ENCODE peak calls at places on chromosomes 1 and 21, in five cellular contexts. R is suprapubic skin; P is fibroblast of pulmonary artery; H is fibroblast of the aortic adventitia; J is CD8-positive, alpha-beta T cell. B is an unnamed sample.

GRCh38 chr1:19344372-19344810 is 32.3 kb downstream of the SLC66A1 start:
- DNase-seq in P (peak), H (peak), R (no peak), J (peak), B (peak)

GRCh38 chr1:193537266-193538003 is 351.0 kb upstream of the B3GALT2 start:
- DNase-seq in H (no peak), J (no peak), R (no peak), P (no peak), B (no peak)

GRCh38 chr1:19239876-19240275 is 11.4 kb downstream of the EMC1 start:
- DNase-seq in R (no peak), H (no peak), J (no peak), P (no peak), B (no peak)

GRCh38 chr1:10915594-10915993 is 96.9 kb upstream of the TARDBP start:
- DNase-seq in H (no peak), P (no peak), R (no peak), J (no peak), B (no peak)

GRCh38 chr1:109769335-109770078 is 5.8 kb upstream of the EPS8L3 start:
- DNase-seq in R (peak), P (peak), H (peak), J (no peak), B (peak)

GRCh38 chr1:55257958-55258357 is 42.8 kb upstream of the USP24 start:
- DNase-seq in P (no peak), J (peak), R (no peak), H (no peak), B (peak)

GRCh38 chr1:153699116-153699515 is 20.6 kb downstream of the NPR1 start:
- DNase-seq in R (no peak), P (peak), J (no peak), H (peak), B (no peak)

GRCh38 chr1:168920456-168921094 is 185.9 kb upstream of the ATP1B1 start:
- DNase-seq in P (peak), J (no peak), R (no peak), H (peak), B (peak)

GRCh38 chr1:204924013-204924759 is 53.5 kb downstream of the NFASC start:
- DNase-seq in H (no peak), P (no peak), J (no peak), R (no peak), B (peak)

GRCh38 chr1:85578321-85579295 is 2.0 kb upstream of the CCN1 start:
- DNase-seq in P (peak), H (peak), J (no peak), R (no peak), B (peak)

GRCh38 chr1:208598021-208598420 is 353.8 kb upstream of the PLXNA2 start:
- DNase-seq in P (no peak), H (no peak), J (no peak), R (no peak), B (no peak)

GRCh38 chr21:37413553-37414291 is 47.1 kb downstream of the DYRK1A start:
- DNase-seq in R (no peak), H (no peak), P (no peak), J (no peak), B (no peak)

GRCh38 chr1:185045793-185046441 is 559 bp downstream of the RNF2 start:
- DNase-seq in J (no peak), H (peak), R (no peak), P (peak), B (peak)

DNA sequence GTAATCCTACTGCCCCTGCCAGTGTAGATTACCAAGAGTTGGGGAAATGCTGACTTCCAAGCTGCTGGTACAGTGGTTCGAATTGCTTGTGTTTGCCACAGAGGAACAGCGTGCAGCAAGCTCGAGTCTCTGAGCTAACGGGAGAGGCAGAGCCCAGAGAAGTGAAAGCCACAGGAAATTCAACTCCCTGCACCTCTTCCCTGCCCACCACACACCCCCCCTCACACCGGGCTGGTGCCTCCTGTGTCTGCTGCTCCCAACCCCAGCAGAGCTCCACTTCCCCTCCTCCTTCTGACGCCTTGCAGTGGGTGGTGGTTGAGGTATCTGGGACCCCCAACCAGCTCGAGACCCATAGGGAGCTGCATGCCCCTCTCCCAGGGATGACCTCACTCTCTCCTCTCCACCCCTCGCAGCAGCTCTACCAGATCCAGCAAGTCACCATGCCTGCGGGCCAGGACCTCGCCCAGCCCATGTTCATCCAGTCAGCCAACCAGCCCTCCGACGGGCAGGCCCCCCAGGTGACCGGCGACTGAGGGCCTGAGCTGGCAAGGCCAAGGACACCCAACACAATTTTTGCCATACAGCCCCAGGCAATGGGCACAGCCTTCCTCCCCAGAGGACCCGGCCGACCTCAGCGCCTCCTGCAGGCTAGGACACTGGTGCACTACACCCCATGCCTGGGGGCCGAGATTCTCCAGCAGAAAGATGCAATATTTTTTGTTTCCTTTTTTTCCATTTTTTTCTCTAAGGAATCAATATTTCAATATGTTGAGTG is 13.1 kb upstream of the KCNQ4 start:
- DNase-seq in J (no peak), H (no peak), R (no peak), P (no peak), B (no peak)
- TF ChIP-seq CTCF in J (no peak), H (no peak), R (no peak), P (peak), B (peak)

GRCh38 chr1:21268281-21269239 is 21.7 kb downstream of the ECE1 start:
- DNase-seq in P (no peak), J (no peak), H (no peak), R (no peak), B (no peak)
- H3K4me3 ChIP-seq in P (no peak), J (no peak), H (no peak), R (no peak), B (no peak)

GRCh38 chr1:47551971-47552528 is 114.2 kb downstream of the FOXD2 start:
- DNase-seq in J (no peak), P (no peak), R (no peak), H (no peak), B (no peak)
- TF ChIP-seq CTCF in J (no peak), P (no peak), R (no peak), H (no peak), B (no peak)

DNA sequence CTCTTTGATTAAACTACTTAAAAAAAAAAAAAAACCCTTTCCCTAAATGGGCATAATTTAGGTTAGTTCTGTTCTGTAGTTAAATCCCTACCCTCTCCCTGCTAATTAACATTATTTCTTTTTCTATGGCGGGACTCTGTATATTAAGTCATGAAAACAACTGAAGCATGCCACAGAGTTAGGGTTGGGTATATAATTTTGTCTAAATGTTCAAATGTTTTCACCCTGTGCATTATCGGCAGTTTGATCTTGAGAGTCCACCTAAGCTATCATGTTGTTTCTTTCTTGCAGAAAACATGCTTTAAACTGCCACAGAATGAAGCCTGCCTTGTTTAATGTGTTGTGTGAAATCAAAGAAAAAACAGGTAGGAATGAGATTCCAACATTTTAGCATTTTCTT is 4.0 kb downstream of the PBX1 start:
- DNase-seq in P (no peak), R (no peak), J (no peak), H (no peak), B (no peak)
- H3K4me3 ChIP-seq in P (peak), R (peak), J (no peak), H (peak), B (peak)

GRCh38 chr1:60765204-60765603 is 317.2 kb upstream of the NFIA start:
- DNase-seq in P (peak), J (no peak), H (peak), R (no peak), B (peak)
- TF ChIP-seq CTCF in P (peak), J (no peak), H (peak), R (no peak), B (peak)

DNA sequence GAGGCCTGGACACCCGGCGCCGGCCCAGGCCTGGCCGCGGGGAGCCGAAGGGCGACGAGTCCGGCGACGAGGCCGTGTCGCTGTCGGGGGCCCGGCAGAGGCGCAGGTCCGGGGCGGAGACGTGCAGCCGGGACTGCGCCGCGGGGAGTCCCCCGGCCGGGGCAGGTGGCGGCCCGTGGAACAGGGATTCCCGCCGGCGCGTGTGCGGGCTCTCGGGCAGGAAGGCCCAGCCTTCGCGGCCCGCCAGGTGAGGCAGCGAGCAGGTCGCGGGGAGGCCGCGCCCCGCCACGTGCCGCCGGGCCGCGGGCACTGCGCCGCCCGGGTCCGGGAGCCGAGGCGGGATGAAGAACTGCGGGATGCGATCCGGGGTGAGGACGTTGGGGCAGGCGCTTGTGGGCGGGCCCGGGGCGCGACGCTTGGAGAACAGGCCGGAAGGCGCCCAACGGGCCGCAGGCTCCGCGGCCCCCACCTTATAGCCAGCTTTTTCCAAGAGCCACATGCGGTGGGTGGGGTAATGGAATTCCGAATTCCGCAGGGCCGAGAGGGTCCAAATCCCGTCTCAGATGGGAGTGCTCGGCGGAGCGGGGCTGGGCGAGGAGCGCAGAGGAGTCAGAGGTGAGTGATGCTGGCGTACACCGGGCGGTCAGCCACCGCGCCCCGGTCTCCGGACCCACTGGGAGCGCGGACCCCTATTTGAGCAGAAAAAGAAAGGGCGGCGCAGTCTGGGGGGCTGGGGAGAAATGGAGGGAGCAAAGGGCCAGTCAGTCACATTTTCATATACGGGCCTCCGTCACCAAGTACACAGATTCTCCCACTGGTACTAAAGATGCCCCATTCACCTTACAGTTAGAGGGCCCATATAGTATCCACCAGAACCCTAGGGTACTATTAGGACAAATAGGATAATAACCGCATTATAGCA is 868 bp downstream of the C2CD4D start:
- DNase-seq in H (no peak), R (no peak), J (no peak), P (no peak), B (no peak)
- H3K4me3 ChIP-seq in H (peak), R (peak), J (peak), P (peak), B (peak)

B was measured in choroid plexus epithelial cell.